ENCODE peak calls at places on chromosome 6, in eight cellular contexts. X is pancreas, K is A549, U is lower lobe of right lung, A is heart left ventricle, N is ovary, Z is cardiac muscle cell, Y is DND-41. C is an unnamed sample.

GRCh38 chr6:168192901-168193815 is 114.1 kb upstream of the FRMD1 start:
- DNase-seq in X (no peak), K (no peak), U (no peak), A (peak; percentile 36), N (no peak), Z (no peak), Y (no peak), C (peak; percentile 33)

GRCh38 chr6:45576648-45577624 is 199.2 kb upstream of the SUPT3H start:
- DNase-seq in X (no peak), K (no peak), U (peak; percentile 77), A (peak; percentile 72), N (no peak), Z (no peak), Y (no peak), C (no peak)

GRCh38 chr6:102300350-102300749 is 906.8 kb downstream of the GRIK2 start:
- DNase-seq in X (no peak), K (no peak), U (no peak), A (no peak), N (no peak), Z (no peak), Y (no peak), C (no peak)

GRCh38 chr6:113500221-113500620 is 356.9 kb upstream of the MARCKS start:
- DNase-seq in X (no peak), K (no peak), U (no peak), A (no peak), N (no peak), Z (peak; percentile 27), Y (no peak), C (no peak)

GRCh38 chr6:37696841-37697735 is 595 bp downstream of the MDGA1 start:
- DNase-seq in X (peak; percentile 23), K (no peak), U (no peak), A (no peak), N (peak; percentile 54), Z (peak; percentile 22), Y (peak; percentile 48), C (peak; percentile 28)

GRCh38 chr6:107345398-107345797 is 114.0 kb downstream of the PDSS2 start:
- DNase-seq in X (no peak), K (no peak), U (no peak), A (no peak), N (no peak), Z (peak; percentile 9), Y (no peak), C (no peak)

GRCh38 chr6:124982669-124983068 is 20.4 kb downstream of the RNF217 start:
- DNase-seq in X (no peak), K (no peak), U (no peak), A (no peak), N (no peak), Z (no peak), Y (no peak), C (no peak)

GRCh38 chr6:46583711-46584110 is 68.9 kb downstream of the CYP39A1 start:
- DNase-seq in X (no peak), K (no peak), U (no peak), A (no peak), N (no peak), Z (no peak), Y (no peak), C (no peak)

GRCh38 chr6:119647309-119647708 is 297.7 kb upstream of the MAN1A1 start:
- DNase-seq in X (no peak), K (no peak), U (no peak), A (no peak), N (no peak), Z (peak; percentile 40), Y (no peak), C (no peak)

GRCh38 chr6:20791932-20792331 is 257.7 kb downstream of the CDKAL1 start:
- DNase-seq in X (no peak), K (no peak), U (no peak), A (no peak), N (no peak), Z (no peak), Y (no peak), C (no peak)

GRCh38 chr6:144104898-144105487 is 9.6 kb upstream of the SF3B5 start:
- DNase-seq in X (peak; percentile 20), K (peak; percentile 67), U (no peak), A (no peak), N (no peak), Z (peak; percentile 86), Y (peak; percentile 40), C (no peak)

GRCh38 chr6:169755162-169755561 is 3.7 kb downstream of the ERMARD start:
- DNase-seq in X (no peak), K (no peak), U (no peak), A (no peak), N (no peak), Z (no peak), Y (no peak), C (no peak)

GRCh38 chr6:143058987-143059386 is 1.7 kb upstream of the AIG1 start:
- DNase-seq in X (no peak), K (peak; percentile 31), U (no peak), A (no peak), N (no peak), Z (no peak), Y (no peak), C (no peak)

GRCh38 chr6:136437246-136437645 is 113.0 kb downstream of the MAP7 start:
- DNase-seq in X (no peak), K (no peak), U (no peak), A (no peak), N (no peak), Z (no peak), Y (no peak), C (no peak)

GRCh38 chr6:79548310-79548709 is 11.1 kb upstream of the LCA5 start:
- DNase-seq in X (no peak), K (no peak), U (no peak), A (no peak), N (no peak), Z (no peak), Y (no peak), C (no peak)

GRCh38 chr6:24126586-24127192 is 674 bp downstream of the NRSN1 start:
- DNase-seq in X (peak; percentile 65), K (peak; percentile 19), U (no peak), A (no peak), N (no peak), Z (peak; percentile 66), Y (peak; percentile 70), C (no peak)

GRCh38 chr6:152273638-152274037 is 363.5 kb downstream of the SYNE1 start:
- DNase-seq in X (peak; percentile 30), K (no peak), U (no peak), A (no peak), N (peak; percentile 52), Z (peak; percentile 24), Y (no peak), C (no peak)

GRCh38 chr6:138489846-138490245 is 9.4 kb downstream of the NHSL1 start:
- DNase-seq in X (no peak), K (no peak), U (no peak), A (no peak), N (no peak), Z (no peak), Y (no peak), C (no peak)

GRCh38 chr6:146544783-146545182 is 1.1 kb downstream of the RAB32 start:
- DNase-seq in X (no peak), K (no peak), U (no peak), A (no peak), N (no peak), Z (peak; percentile 16), Y (no peak), C (no peak)

GRCh38 chr6:156767603-156768467 is 9.3 kb upstream of the ARID1B start:
- DNase-seq in X (no peak), K (no peak), U (no peak), A (no peak), N (no peak), Z (no peak), Y (no peak), C (no peak)

DNA sequence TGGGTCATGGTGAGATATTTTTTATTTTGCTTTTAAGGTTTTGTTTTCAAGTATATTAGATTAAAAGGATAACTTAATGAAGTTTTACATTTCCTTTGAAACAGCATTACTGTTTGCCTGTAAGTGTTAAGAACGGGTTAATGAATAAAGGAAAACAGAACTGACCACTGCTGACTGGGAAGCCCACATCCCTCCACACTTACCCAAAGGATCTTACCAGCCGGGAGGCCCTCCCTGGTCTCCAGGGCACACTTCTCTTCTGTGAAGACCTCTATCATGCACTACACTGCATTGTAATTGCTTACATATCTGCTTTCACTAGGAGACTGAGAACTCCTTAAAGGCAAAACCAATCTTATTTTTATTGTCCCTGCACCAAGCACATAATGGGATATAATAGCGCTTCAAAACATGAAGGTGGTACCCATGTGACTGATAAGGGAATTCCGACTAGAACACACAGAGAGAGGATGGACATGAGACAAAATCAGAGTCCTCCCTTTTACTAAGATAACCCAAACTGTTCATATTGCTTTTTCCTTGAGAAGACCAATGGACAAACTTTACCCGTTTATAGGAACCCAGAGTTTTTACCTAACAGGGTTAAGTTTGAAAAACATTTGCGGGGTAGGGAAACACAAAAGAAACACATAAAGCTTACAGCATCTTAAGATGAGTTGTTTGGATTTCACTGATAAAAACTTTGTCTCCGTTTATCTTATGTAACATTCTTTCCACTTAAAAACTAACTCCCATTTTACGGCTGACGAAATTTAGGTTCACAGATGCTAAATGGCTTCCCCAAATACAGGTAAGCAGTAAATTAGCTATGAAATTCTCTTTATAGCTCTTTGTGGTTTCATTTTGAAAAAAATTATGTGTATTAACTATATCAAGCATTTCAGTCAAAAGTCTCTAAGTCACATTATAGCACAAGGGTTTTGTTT is 8.7 kb downstream of the EZR start:
- DNase-seq in X (no peak), K (no peak), U (no peak), A (no peak), N (no peak), Z (no peak), Y (no peak), C (no peak)
- H3K4me1 ChIP-seq in X (peaks cover 53% of the 10 kb centered on the region), K (peaks cover 100% of the 10 kb centered on the region), U (peaks cover 88% of the 10 kb centered on the region), A (peaks cover 18% of the 10 kb centered on the region), N (peaks cover 10% of the 10 kb centered on the region), Z (peaks cover 57% of the 10 kb centered on the region), Y (peaks cover 83% of the 10 kb centered on the region), C (peaks cover 58% of the 10 kb centered on the region)

GRCh38 chr6:7747901-7748504 is 22.1 kb downstream of the BMP6 start:
- DNase-seq in X (no peak), K (no peak), U (no peak), A (no peak), N (no peak), Z (no peak), Y (no peak), C (no peak)
- TF ChIP-seq CTCF in X (no peak), K (no peak), U (no peak), A (no peak), N (no peak), Z (no peak), Y (no peak), C (no peak)

GRCh38 chr6:16582437-16583150 is 178.7 kb downstream of the ATXN1 start:
- DNase-seq in X (no peak), K (no peak), U (no peak), A (no peak), N (no peak), Z (no peak), Y (no peak), C (no peak)
- H3K27ac ChIP-seq in X (peak overlapping the region; percentile 5), K (no peak overlapping the region), U (no peak overlapping the region), A (no peak overlapping the region), N (peak overlapping the region; percentile 23), Z (no peak overlapping the region), Y (no peak overlapping the region), C (peak overlapping the region; percentile 59)

DNA sequence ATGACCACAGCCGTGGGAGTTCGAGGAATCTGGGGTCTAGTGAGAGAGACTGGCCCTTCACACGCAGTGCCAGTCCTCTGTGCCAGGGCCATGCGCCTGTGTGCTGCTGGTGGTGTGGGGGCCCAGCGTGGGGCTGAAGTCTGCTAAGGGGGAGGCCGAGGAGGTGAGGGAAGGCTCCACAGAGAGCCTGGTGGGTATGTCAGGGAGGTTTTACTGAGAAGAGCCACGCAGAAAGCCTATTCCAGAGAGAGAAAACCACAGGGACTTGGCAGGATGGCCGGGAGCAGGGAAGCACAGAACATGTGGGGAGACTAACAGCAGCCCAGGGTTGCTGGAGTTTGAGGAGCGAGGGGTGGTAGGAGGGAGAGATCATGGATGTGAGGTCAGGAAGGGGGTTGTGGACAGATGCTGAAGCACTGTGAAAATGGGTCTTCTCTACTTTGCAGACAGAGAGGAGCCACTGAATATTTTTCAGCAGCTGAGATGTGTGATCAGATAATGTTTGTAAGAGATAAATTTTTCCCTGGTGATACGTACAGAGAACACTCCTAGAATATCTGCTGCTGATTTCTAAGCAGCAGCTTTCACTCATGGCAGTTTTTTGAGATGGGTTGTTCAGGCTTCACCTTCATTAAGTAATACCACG is 35.4 kb downstream of the DUSP22 start:
- DNase-seq in X (no peak), K (no peak), U (peak; percentile 47), A (no peak), N (no peak), Z (peak; percentile 69), Y (no peak), C (peak; percentile 44)
- H3K4me1 ChIP-seq in X (peaks cover 9% of the 10 kb centered on the region), K (no peaks in the 10 kb centered on the region), U (peaks cover 21% of the 10 kb centered on the region), A (peaks cover 21% of the 10 kb centered on the region), N (peaks cover 3% of the 10 kb centered on the region), Z (peaks cover 24% of the 10 kb centered on the region), Y (no peaks in the 10 kb centered on the region), C (peaks cover 12% of the 10 kb centered on the region)